ENCODE peak calls at places on chromosomes 11 and 22, in seven cellular contexts. Z is fibroblast of pulmonary artery, K is tibial nerve, Y is WERI-Rb-1, E is heart left ventricle, Q is LNCaP clone FGC, M is psoas muscle. L is an unnamed sample.
A peak's percentile ranks its signal among the peaks of the same experiment; 100 is the strongest.

GRCh38 chr22:36194971-36195370 is 6.6 kb downstream of the APOL4 start:
- DNase-seq in Z (peak; percentile 85), K (no peak), Y (peak; percentile 77), E (peak; percentile 76), Q (no peak), M (peak; percentile 39), L (peak; percentile 49)

GRCh38 chr11:66476841-66477251 is 3.4 kb upstream of the DPP3 start:
- DNase-seq in Z (no peak), K (no peak), Y (no peak), E (no peak), Q (no peak), M (no peak), L (no peak)

GRCh38 chr11:87421422-87421821 is 383.7 kb downstream of the TMEM135 start:
- DNase-seq in Z (peak; percentile 92), K (no peak), Y (peak; percentile 62), E (peak; percentile 22), Q (peak; percentile 70), M (no peak), L (peak; percentile 64)

GRCh38 chr11:128548655-128549255 is 38.6 kb downstream of the ETS1 start:
- DNase-seq in Z (peak; percentile 56), K (peak; percentile 30), Y (no peak), E (peak; percentile 82), Q (no peak), M (peak; percentile 62), L (no peak)

GRCh38 chr11:102274628-102275027 is 42.7 kb upstream of the BIRC3 start:
- DNase-seq in Z (no peak), K (no peak), Y (peak; percentile 70), E (no peak), Q (no peak), M (no peak), L (no peak)

GRCh38 chr22:45101828-45102227 is 61.9 kb upstream of the NUP50 start:
- DNase-seq in Z (peak; percentile 78), K (no peak), Y (peak; percentile 78), E (peak; percentile 60), Q (no peak), M (peak; percentile 47), L (peak; percentile 59)

GRCh38 chr11:122809861-122810260 is 28.4 kb upstream of the CRTAM start:
- DNase-seq in Z (no peak), K (no peak), Y (no peak), E (no peak), Q (no peak), M (no peak), L (no peak)

GRCh38 chr22:37127350-37127878 is 17.9 kb upstream of the TMPRSS6 start:
- DNase-seq in Z (no peak), K (no peak), Y (no peak), E (no peak), Q (no peak), M (no peak), L (no peak)

GRCh38 chr22:21734540-21735197 is 925 bp downstream of the YPEL1 start:
- DNase-seq in Z (no peak), K (no peak), Y (no peak), E (no peak), Q (no peak), M (no peak), L (no peak)

GRCh38 chr11:67381244-67381972 is 8.0 kb upstream of the CLCF1 start:
- DNase-seq in Z (no peak), K (no peak), Y (no peak), E (no peak), Q (no peak), M (no peak), L (no peak)

GRCh38 chr22:41315586-41315985 is 14.3 kb downstream of the ZC3H7B start:
- DNase-seq in Z (no peak), K (no peak), Y (no peak), E (no peak), Q (peak; percentile 64), M (no peak), L (no peak)

GRCh38 chr22:41320416-41321240 is 19.3 kb downstream of the ZC3H7B start:
- DNase-seq in Z (no peak), K (no peak), Y (no peak), E (no peak), Q (no peak), M (no peak), L (no peak)

GRCh38 chr22:41311487-41311886 is 10.2 kb downstream of the ZC3H7B start:
- DNase-seq in Z (no peak), K (no peak), Y (no peak), E (no peak), Q (no peak), M (no peak), L (no peak)

GRCh38 chr22:41310336-41310735 is 9.0 kb downstream of the ZC3H7B start:
- DNase-seq in Z (no peak), K (no peak), Y (no peak), E (no peak), Q (no peak), M (no peak), L (no peak)

GRCh38 chr22:41314821-41315220 is 13.5 kb downstream of the ZC3H7B start:
- DNase-seq in Z (no peak), K (no peak), Y (no peak), E (no peak), Q (no peak), M (no peak), L (no peak)
- TF ChIP-seq CTCF in Z (no peak), K (no peak), Y (no peak), E (no peak), Q (no peak), M (no peak), L (no peak)

GRCh38 chr22:38718414-38718813 is 12.7 kb downstream of the GTPBP1 start:
- DNase-seq in Z (peak; percentile 81), K (no peak), Y (peak; percentile 47), E (peak; percentile 36), Q (no peak), M (peak; percentile 69), L (peak; percentile 54)
- TF ChIP-seq CTCF in Z (peak; percentile 76), K (peak; percentile 45), Y (peak; percentile 38), E (no peak), Q (peak; percentile 20), M (peak; percentile 62), L (peak; percentile 50)

GRCh38 chr11:8768625-8769333 is 86.2 kb downstream of the RPL27A start:
- DNase-seq in Z (peak; percentile 63), K (no peak), Y (no peak), E (peak; percentile 87), Q (no peak), M (peak; percentile 34), L (peak; percentile 89)
- TF ChIP-seq CTCF in Z (peak; percentile 25), K (no peak), Y (peak; percentile 19), E (no peak), Q (peak; percentile 6), M (peak; percentile 14), L (peak; percentile 66)

GRCh38 chr11:111836766-111837165 is 34.6 kb downstream of the ALG9 start:
- DNase-seq in Z (peak; percentile 29), K (no peak), Y (no peak), E (no peak), Q (no peak), M (no peak), L (no peak)

GRCh38 chr11:111834432-111835163 is 36.8 kb downstream of the ALG9 start:
- DNase-seq in Z (no peak), K (no peak), Y (no peak), E (no peak), Q (no peak), M (no peak), L (no peak)

GRCh38 chr11:111836162-111836561 is 35.2 kb downstream of the ALG9 start:
- DNase-seq in Z (no peak), K (no peak), Y (no peak), E (no peak), Q (no peak), M (no peak), L (no peak)

GRCh38 chr11:111835665-111836064 is 35.7 kb downstream of the ALG9 start:
- DNase-seq in Z (no peak), K (no peak), Y (no peak), E (no peak), Q (no peak), M (no peak), L (no peak)

DNA sequence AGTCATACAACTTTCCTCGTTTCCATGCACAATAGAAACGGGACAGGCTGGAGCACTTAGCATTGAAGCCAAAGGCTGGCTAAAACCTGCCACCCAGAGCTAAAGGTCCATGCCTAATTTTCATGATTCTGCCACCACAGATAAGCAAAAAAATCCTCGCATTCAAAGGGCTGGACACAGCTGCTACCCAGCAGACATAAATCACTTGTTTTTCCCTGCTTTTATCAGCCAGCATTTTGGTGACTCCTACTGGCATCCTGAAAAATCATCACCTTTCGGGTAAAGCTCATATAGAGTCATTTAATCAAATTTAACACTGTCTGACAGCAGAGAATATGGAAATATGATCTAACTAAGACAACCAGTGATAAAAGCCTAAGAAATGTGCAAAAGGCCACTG is 37.9 kb downstream of the ALG9 start:
- DNase-seq in Z (peak; percentile 17), K (no peak), Y (peak; percentile 16), E (no peak), Q (no peak), M (no peak), L (no peak)
- TF ChIP-seq CTCF in Z (no peak), K (no peak), Y (peak; percentile 10), E (peak; percentile 21), Q (peak; percentile 27), M (no peak), L (peak; percentile 22)

GRCh38 chr11:86228967-86229330 is 15.6 kb upstream of the EED start:
- DNase-seq in Z (no peak), K (no peak), Y (no peak), E (no peak), Q (no peak), M (no peak), L (no peak)

GRCh38 chr11:86230921-86231320 is 13.6 kb upstream of the EED start:
- DNase-seq in Z (no peak), K (no peak), Y (no peak), E (no peak), Q (no peak), M (no peak), L (no peak)

GRCh38 chr11:86228269-86228966 is 16.1 kb upstream of the EED start:
- DNase-seq in Z (no peak), K (no peak), Y (no peak), E (no peak), Q (no peak), M (no peak), L (no peak)

GRCh38 chr11:86232556-86232955 is 12.0 kb upstream of the EED start:
- DNase-seq in Z (no peak), K (no peak), Y (no peak), E (no peak), Q (no peak), M (no peak), L (no peak)

DNA sequence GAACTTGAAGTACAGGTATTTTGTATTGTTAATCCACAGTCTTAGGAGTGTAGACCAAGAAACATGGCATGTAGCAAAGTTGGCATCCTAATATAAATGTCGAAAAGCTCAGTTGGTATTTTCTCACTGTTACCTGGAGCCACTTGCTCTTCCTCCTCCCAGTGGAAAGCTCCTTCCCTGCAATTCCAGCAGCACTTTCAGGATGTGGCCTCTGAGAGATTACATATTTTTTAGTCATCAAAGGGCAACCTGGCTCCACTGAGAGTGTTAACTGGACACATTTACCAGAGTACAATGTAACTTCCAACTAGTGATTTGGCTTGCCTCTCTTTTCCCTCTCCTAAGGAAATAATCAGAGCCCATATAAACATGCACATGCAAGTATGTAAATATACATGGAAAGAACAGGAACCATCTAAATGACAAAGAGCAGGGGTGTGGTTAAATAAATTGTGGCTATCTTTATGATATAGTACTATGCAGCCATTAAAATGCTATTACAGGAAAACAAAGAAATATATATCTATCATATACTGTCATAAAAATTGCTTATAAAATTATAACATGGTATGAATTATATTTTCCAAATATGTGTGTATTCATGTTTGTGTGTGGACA is 14.2 kb upstream of the EED start:
- DNase-seq in Z (no peak), K (no peak), Y (no peak), E (no peak), Q (no peak), M (no peak), L (no peak)
- TF ChIP-seq CTCF in Z (peak; percentile 37), K (no peak), Y (no peak), E (no peak), Q (no peak), M (no peak), L (no peak)